ENCODE peak calls at places on chromosome 21, in five cellular contexts. One of them, this sample, is unnamed.

GRCh38 chr21:39441502-39442475 is 3.8 kb downstream of the LCA5L start:
- DNase-seq in PC-3: peak
- DNase-seq in WERI-Rb-1: peak
- DNase-seq in SK-N-SH: peak
- DNase-seq in body of pancreas: no peak
- DNase-seq in this sample: no peak

GRCh38 chr21:35563885-35564451 is 496.4 kb downstream of the SETD4 start:
- DNase-seq in PC-3: no peak
- DNase-seq in body of pancreas: peak
- DNase-seq in SK-N-SH: no peak
- DNase-seq in WERI-Rb-1: no peak
- DNase-seq in this sample: peak

GRCh38 chr21:31580866-31581276 is 78.6 kb upstream of the SOD1 start:
- DNase-seq in WERI-Rb-1: peak
- DNase-seq in body of pancreas: peak
- DNase-seq in SK-N-SH: peak
- DNase-seq in PC-3: peak
- DNase-seq in this sample: peak

GRCh38 chr21:42721341-42721824 is 68.0 kb downstream of the PDE9A start:
- DNase-seq in PC-3: peak
- DNase-seq in body of pancreas: no peak
- DNase-seq in SK-N-SH: no peak
- DNase-seq in WERI-Rb-1: no peak
- DNase-seq in this sample: no peak

GRCh38 chr21:24759348-24760118 is 847.7 kb downstream of the MRPL39 start:
- DNase-seq in body of pancreas: no peak
- DNase-seq in SK-N-SH: no peak
- DNase-seq in PC-3: peak
- DNase-seq in WERI-Rb-1: no peak
- DNase-seq in this sample: no peak

GRCh38 chr21:42338730-42339715 is 11.8 kb downstream of the TFF2 start:
- DNase-seq in WERI-Rb-1: no peak
- DNase-seq in SK-N-SH: no peak
- DNase-seq in body of pancreas: no peak
- DNase-seq in PC-3: no peak
- DNase-seq in this sample: no peak

GRCh38 chr21:42784896-42785451 is 94.4 kb downstream of the WDR4 start:
- DNase-seq in WERI-Rb-1: no peak
- DNase-seq in PC-3: no peak
- DNase-seq in SK-N-SH: peak
- DNase-seq in body of pancreas: no peak
- DNase-seq in this sample: no peak

GRCh38 chr21:21018841-21019240 is 20.6 kb downstream of the NCAM2 start:
- DNase-seq in PC-3: no peak
- DNase-seq in WERI-Rb-1: no peak
- DNase-seq in body of pancreas: no peak
- DNase-seq in SK-N-SH: no peak
- DNase-seq in this sample: no peak

GRCh38 chr21:43355925-43356289 is 71.0 kb downstream of the SIK1 start:
- DNase-seq in PC-3: no peak
- DNase-seq in WERI-Rb-1: peak
- DNase-seq in SK-N-SH: no peak
- DNase-seq in body of pancreas: no peak
- DNase-seq in this sample: no peak

GRCh38 chr21:35649186-35649585 is 411.1 kb downstream of the SETD4 start:
- DNase-seq in SK-N-SH: no peak
- DNase-seq in PC-3: peak
- DNase-seq in body of pancreas: no peak
- DNase-seq in WERI-Rb-1: no peak
- DNase-seq in this sample: peak

GRCh38 chr21:42337830-42338729 is 12.7 kb downstream of the TFF2 start:
- DNase-seq in PC-3: peak
- DNase-seq in WERI-Rb-1: peak
- DNase-seq in body of pancreas: peak
- DNase-seq in SK-N-SH: peak
- DNase-seq in this sample: peak

GRCh38 chr21:41923641-41924342 is 30.0 kb downstream of the C2CD2 start:
- DNase-seq in SK-N-SH: no peak
- DNase-seq in PC-3: no peak
- DNase-seq in body of pancreas: no peak
- DNase-seq in WERI-Rb-1: no peak
- DNase-seq in this sample: no peak

GRCh38 chr21:35658242-35658641 is 402.1 kb downstream of the SETD4 start:
- DNase-seq in WERI-Rb-1: no peak
- DNase-seq in PC-3: peak
- DNase-seq in body of pancreas: no peak
- DNase-seq in SK-N-SH: no peak
- DNase-seq in this sample: no peak

GRCh38 chr21:41611966-41612606 is 104.1 kb upstream of the TMPRSS2 start:
- DNase-seq in PC-3: peak
- DNase-seq in WERI-Rb-1: peak
- DNase-seq in body of pancreas: peak
- DNase-seq in SK-N-SH: no peak
- DNase-seq in this sample: no peak

GRCh38 chr21:42221581-42222345 is 2.8 kb downstream of the ABCG1 start:
- DNase-seq in SK-N-SH: no peak
- DNase-seq in PC-3: no peak
- DNase-seq in WERI-Rb-1: no peak
- DNase-seq in body of pancreas: no peak
- DNase-seq in this sample: peak

GRCh38 chr21:34877485-34878128 is 171.5 kb downstream of the RUNX1 start:
- DNase-seq in WERI-Rb-1: no peak
- DNase-seq in body of pancreas: peak
- DNase-seq in PC-3: peak
- DNase-seq in SK-N-SH: no peak
- DNase-seq in this sample: no peak

GRCh38 chr21:37186983-37187382 is 80.2 kb downstream of the VPS26C start:
- DNase-seq in body of pancreas: no peak
- DNase-seq in WERI-Rb-1: no peak
- DNase-seq in SK-N-SH: no peak
- DNase-seq in PC-3: no peak
- DNase-seq in this sample: no peak

GRCh38 chr21:43717967-43718871 is 710 bp upstream of the PDXK start:
- DNase-seq in body of pancreas: peak
- DNase-seq in PC-3: no peak
- DNase-seq in SK-N-SH: peak
- DNase-seq in WERI-Rb-1: no peak
- DNase-seq in this sample: peak

GRCh38 chr21:41632748-41633475 is 125.0 kb upstream of the TMPRSS2 start:
- DNase-seq in WERI-Rb-1: no peak
- DNase-seq in SK-N-SH: no peak
- DNase-seq in body of pancreas: no peak
- DNase-seq in PC-3: peak
- DNase-seq in this sample: no peak

GRCh38 chr21:27213328-27213727 is 246.4 kb upstream of the ADAMTS5 start:
- DNase-seq in body of pancreas: no peak
- DNase-seq in WERI-Rb-1: no peak
- DNase-seq in SK-N-SH: no peak
- DNase-seq in PC-3: peak
- DNase-seq in this sample: no peak

GRCh38 chr21:31450971-31451370 is 106.9 kb upstream of the TIAM1 start:
- DNase-seq in body of pancreas: no peak
- DNase-seq in WERI-Rb-1: no peak
- DNase-seq in SK-N-SH: no peak
- DNase-seq in PC-3: no peak
- DNase-seq in this sample: no peak

GRCh38 chr21:42172596-42173483 is 46.1 kb upstream of the ABCG1 start:
- DNase-seq in SK-N-SH: no peak
- DNase-seq in PC-3: no peak
- DNase-seq in WERI-Rb-1: no peak
- DNase-seq in body of pancreas: no peak
- DNase-seq in this sample: no peak

GRCh38 chr21:42638266-42638863 is 15.1 kb upstream of the PDE9A start:
- DNase-seq in PC-3: no peak
- DNase-seq in SK-N-SH: no peak
- DNase-seq in body of pancreas: no peak
- DNase-seq in WERI-Rb-1: no peak
- DNase-seq in this sample: no peak

GRCh38 chr21:42298237-42298636 is 17.0 kb downstream of the TFF3 start:
- DNase-seq in WERI-Rb-1: no peak
- DNase-seq in SK-N-SH: no peak
- DNase-seq in PC-3: peak
- DNase-seq in body of pancreas: no peak
- DNase-seq in this sample: no peak

GRCh38 chr21:43269461-43269860 is 100.7 kb downstream of the CRYAA start:
- DNase-seq in WERI-Rb-1: peak
- DNase-seq in body of pancreas: no peak
- DNase-seq in SK-N-SH: no peak
- DNase-seq in PC-3: peak
- DNase-seq in this sample: peak

GRCh38 chr21:36203603-36203889 is 46.9 kb downstream of the DOP1B start:
- DNase-seq in SK-N-SH: peak
- DNase-seq in WERI-Rb-1: no peak
- DNase-seq in body of pancreas: peak
- DNase-seq in PC-3: peak
- DNase-seq in this sample: no peak

GRCh38 chr21:15775981-15776380 is 46.2 kb downstream of the USP25 start:
- DNase-seq in SK-N-SH: no peak
- DNase-seq in body of pancreas: no peak
- DNase-seq in WERI-Rb-1: no peak
- DNase-seq in PC-3: peak
- DNase-seq in this sample: no peak
- H3K27ac ChIP-seq in SK-N-SH: no peak
- H3K27ac ChIP-seq in body of pancreas: no peak
- H3K27ac ChIP-seq in WERI-Rb-1: no peak
- H3K27ac ChIP-seq in PC-3: no peak
- H3K27ac ChIP-seq in this sample: no peak

DNA sequence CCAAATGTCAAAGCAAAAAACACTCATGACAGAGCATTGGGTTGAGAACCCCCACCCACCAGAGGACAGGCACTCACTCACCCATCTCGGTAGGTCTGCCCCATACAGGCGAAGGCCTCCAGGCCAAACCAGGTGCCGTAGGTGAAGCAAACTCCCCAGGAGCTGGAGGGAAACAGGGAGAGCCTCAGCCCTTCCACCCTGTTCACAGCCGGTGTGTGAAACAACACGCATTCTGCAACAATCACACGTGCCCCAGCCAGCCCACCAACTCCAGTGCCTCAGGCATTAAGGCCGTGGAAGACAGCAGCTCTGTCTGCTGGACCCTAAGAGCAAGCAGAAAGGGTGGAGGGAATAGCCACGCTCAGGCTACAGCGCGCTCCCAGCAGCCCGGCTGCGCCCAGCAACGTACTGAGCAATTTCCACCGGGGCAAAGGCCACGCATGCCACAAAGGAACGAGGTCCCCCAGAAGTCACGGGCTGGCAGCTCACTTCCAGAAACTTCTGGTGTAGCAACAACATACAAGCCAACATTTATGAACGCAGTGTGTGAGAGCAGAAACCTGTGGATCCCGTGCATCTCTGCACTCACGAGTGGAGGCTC is 11.4 kb upstream of the SPATC1L start:
- DNase-seq in SK-N-SH: peak
- DNase-seq in PC-3: no peak
- DNase-seq in body of pancreas: no peak
- DNase-seq in WERI-Rb-1: no peak
- DNase-seq in this sample: peak
- H3K27ac ChIP-seq in SK-N-SH: no peak
- H3K27ac ChIP-seq in PC-3: no peak
- H3K27ac ChIP-seq in body of pancreas: no peak
- H3K27ac ChIP-seq in WERI-Rb-1: no peak
- H3K27ac ChIP-seq in this sample: no peak

DNA sequence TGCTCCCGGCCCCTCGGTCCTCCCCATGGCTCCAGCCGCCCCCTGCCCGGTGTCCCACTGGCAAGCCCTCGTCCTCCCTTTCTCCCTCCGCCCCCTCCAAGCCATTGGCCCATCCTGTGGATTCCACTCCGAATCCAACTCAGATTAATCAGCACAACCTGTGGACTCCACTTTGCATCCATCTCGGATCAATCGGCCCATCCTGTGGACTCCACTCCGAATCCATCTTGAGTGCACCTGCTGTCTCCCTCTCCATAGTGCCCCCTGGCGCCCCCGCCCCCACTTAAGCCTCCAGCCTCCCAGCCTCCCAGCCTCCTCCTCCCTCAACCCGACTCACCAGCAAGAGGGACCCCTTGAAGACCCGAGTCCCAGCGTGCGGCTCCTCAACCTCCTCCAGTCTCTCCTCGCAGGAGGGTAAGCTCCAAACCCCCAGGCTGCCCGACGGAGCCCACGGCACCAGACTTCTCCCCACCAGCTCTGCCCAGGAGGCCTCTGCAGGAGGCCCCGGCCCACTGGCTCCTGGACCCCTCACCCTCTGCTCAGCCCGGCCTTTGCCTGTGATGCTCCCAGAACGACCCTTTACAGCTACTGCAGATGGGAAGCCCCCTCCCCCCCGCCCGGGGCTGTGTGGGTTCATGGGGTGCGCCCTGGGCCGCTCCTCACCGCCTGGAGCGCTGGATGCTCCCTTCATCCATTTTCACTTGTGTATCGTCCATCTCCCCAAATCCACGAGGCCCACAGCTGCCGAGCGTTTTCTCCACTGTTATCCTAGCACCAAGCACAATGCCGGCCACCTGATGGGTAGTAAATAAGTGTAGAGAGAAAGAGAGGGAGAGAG is 40.6 kb upstream of the TSPEAR start:
- DNase-seq in WERI-Rb-1: no peak
- DNase-seq in body of pancreas: no peak
- DNase-seq in PC-3: no peak
- DNase-seq in SK-N-SH: no peak
- DNase-seq in this sample: no peak
- H3K27ac ChIP-seq in WERI-Rb-1: no peak
- H3K27ac ChIP-seq in body of pancreas: no peak
- H3K27ac ChIP-seq in PC-3: peak
- H3K27ac ChIP-seq in SK-N-SH: no peak
- H3K27ac ChIP-seq in this sample: no peak

DNA sequence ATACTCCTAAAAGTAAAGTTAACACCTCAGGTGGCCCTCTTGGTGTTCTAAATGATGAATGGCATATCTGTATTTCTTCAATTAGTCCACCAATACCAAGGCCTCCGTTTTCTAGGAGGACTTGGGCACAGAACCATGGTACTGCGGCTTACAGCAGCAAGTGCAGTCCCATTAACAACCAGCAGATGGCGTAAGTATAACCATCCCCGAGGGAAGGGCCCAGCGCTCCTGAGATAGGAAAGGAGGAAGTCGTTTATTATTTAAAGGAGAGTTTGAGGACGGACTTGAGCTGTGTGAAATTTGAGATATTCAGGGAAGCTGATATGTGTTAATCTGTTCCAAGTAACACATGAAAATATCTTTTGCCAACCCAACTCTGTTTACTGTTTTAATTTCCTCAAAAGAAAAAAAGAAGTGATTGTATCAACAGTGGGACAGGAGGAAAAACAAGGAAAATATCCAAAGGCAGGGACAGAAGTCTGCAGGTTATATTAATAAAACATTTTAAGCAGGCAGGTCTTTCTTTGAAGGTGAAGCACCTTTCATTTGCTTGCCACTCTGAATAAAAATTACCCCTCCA is 37.7 kb upstream of the KCNJ15 start:
- DNase-seq in body of pancreas: peak
- DNase-seq in PC-3: peak
- DNase-seq in WERI-Rb-1: peak
- DNase-seq in SK-N-SH: peak
- DNase-seq in this sample: peak
- H3K27ac ChIP-seq in body of pancreas: peak
- H3K27ac ChIP-seq in PC-3: peak
- H3K27ac ChIP-seq in WERI-Rb-1: no peak
- H3K27ac ChIP-seq in SK-N-SH: no peak
- H3K27ac ChIP-seq in this sample: no peak